ENCODE peak calls at places on chromosomes 12 and 14, in five cellular contexts. One of them, this sample, is unnamed.

GRCh38 chr12:113261847-113262470 is 40.7 kb downstream of the TPCN1 start:
- DNase-seq in right lobe of liver: no peak
- DNase-seq in cardiac fibroblast: no peak
- DNase-seq in stomach: no peak
- DNase-seq in HCT116: no peak
- DNase-seq in this sample: no peak

GRCh38 chr14:105151838-105152793 is 16.5 kb downstream of the JAG2 start:
- DNase-seq in cardiac fibroblast: no peak
- DNase-seq in HCT116: no peak
- DNase-seq in stomach: no peak
- DNase-seq in right lobe of liver: no peak
- DNase-seq in this sample: no peak

GRCh38 chr14:95993768-95994592 is 45.2 kb upstream of the C14orf132 start:
- DNase-seq in cardiac fibroblast: peak
- DNase-seq in HCT116: peak
- DNase-seq in right lobe of liver: no peak
- DNase-seq in stomach: no peak
- DNase-seq in this sample: no peak

GRCh38 chr12:122807651-122808050 is 27.6 kb upstream of the HIP1R start:
- DNase-seq in HCT116: no peak
- DNase-seq in cardiac fibroblast: no peak
- DNase-seq in right lobe of liver: no peak
- DNase-seq in stomach: no peak
- DNase-seq in this sample: no peak

GRCh38 chr12:46556105-46556559 is 183.6 kb upstream of the SLC38A2 start:
- DNase-seq in cardiac fibroblast: peak
- DNase-seq in HCT116: peak
- DNase-seq in stomach: no peak
- DNase-seq in right lobe of liver: no peak
- DNase-seq in this sample: no peak

GRCh38 chr14:97315790-97316189 is 518.6 kb downstream of the VRK1 start:
- DNase-seq in right lobe of liver: no peak
- DNase-seq in cardiac fibroblast: no peak
- DNase-seq in HCT116: no peak
- DNase-seq in stomach: no peak
- DNase-seq in this sample: no peak

GRCh38 chr14:41505491-41505890 is 101.2 kb upstream of the LRFN5 start:
- DNase-seq in HCT116: no peak
- DNase-seq in cardiac fibroblast: no peak
- DNase-seq in right lobe of liver: no peak
- DNase-seq in stomach: no peak
- DNase-seq in this sample: no peak

GRCh38 chr14:89284368-89285058 is 132.5 kb downstream of the FOXN3 start:
- DNase-seq in HCT116: no peak
- DNase-seq in cardiac fibroblast: no peak
- DNase-seq in stomach: peak
- DNase-seq in right lobe of liver: no peak
- DNase-seq in this sample: no peak

GRCh38 chr14:82951171-82951570 is 1417.5 kb upstream of the SEL1L start:
- DNase-seq in HCT116: no peak
- DNase-seq in right lobe of liver: no peak
- DNase-seq in stomach: no peak
- DNase-seq in cardiac fibroblast: no peak
- DNase-seq in this sample: no peak

GRCh38 chr12:47458273-47458672 is 247.6 kb downstream of the RPAP3 start:
- DNase-seq in stomach: no peak
- DNase-seq in right lobe of liver: no peak
- DNase-seq in HCT116: peak
- DNase-seq in cardiac fibroblast: peak
- DNase-seq in this sample: no peak

GRCh38 chr12:80230068-80230467 is 130.7 kb downstream of the OTOGL start:
- DNase-seq in stomach: no peak
- DNase-seq in HCT116: peak
- DNase-seq in cardiac fibroblast: no peak
- DNase-seq in right lobe of liver: no peak
- DNase-seq in this sample: no peak
- TF ChIP-seq CTCF in stomach: no peak
- TF ChIP-seq CTCF in HCT116: no peak
- TF ChIP-seq CTCF in cardiac fibroblast: no peak
- TF ChIP-seq CTCF in right lobe of liver: no peak
- TF ChIP-seq CTCF in this sample: no peak

DNA sequence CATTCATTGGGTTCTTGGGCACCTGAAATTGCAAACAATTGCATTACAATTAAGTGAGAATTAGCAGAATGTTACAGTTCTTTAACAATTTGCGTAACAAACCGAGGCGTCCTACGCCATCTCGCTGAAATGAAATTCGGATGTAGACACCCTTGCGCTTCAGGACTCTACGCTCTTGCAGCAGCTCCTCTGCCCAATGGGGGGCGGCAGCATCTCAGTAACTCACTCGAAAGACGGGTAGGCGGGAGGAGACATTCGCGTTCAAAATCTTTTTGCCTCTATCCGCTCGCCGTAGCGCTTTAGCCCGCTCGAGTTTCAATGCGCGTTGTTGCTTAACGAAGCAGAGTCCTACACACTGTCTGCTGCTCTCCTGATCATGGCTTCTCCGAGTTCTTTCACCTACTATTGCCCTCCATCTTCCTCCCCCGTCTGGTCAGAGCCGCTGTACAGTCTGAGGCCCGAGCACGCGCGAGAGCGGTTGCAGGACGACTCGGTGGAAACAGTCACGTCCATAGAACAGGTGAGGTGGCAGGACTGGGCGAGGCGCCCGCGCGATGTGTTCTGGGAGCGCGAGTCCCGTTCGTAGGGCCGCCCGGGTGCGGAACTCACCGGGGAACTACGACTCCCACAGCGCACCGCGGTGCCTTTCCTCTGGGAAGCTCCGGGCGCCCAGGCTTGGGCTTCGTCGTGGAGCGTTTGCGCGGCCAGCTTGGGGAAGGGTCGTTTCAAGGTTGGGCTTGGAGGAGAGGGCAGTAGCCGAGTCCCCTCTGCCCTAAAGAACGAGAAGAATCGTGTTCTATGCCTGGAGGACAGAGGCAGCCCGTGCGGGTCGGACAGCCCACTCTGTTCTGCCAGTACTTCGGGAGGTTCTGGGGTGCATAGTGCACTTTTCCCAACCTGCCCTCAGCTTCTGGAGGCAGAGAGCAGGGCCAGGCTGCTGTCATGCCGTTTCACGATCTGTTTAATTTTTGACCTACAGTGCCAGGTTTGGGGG is at the start of gene FNTB:
- DNase-seq in right lobe of liver: peak
- DNase-seq in cardiac fibroblast: peak
- DNase-seq in HCT116: peak
- DNase-seq in stomach: peak
- DNase-seq in this sample: peak
- TF ChIP-seq CTCF in right lobe of liver: peak
- TF ChIP-seq CTCF in cardiac fibroblast: peak
- TF ChIP-seq CTCF in HCT116: peak
- TF ChIP-seq CTCF in stomach: peak
- TF ChIP-seq CTCF in this sample: no peak

GRCh38 chr12:118853634-118854033 is 127.7 kb upstream of the SRRM4 start:
- DNase-seq in right lobe of liver: no peak
- DNase-seq in cardiac fibroblast: peak
- DNase-seq in HCT116: no peak
- DNase-seq in stomach: no peak
- DNase-seq in this sample: no peak
- TF ChIP-seq CTCF in right lobe of liver: peak
- TF ChIP-seq CTCF in cardiac fibroblast: no peak
- TF ChIP-seq CTCF in HCT116: no peak
- TF ChIP-seq CTCF in stomach: peak
- TF ChIP-seq CTCF in this sample: no peak

GRCh38 chr14:34498684-34499412 is 36.8 kb upstream of the SPTSSA start:
- DNase-seq in HCT116: peak
- DNase-seq in right lobe of liver: no peak
- DNase-seq in stomach: peak
- DNase-seq in cardiac fibroblast: peak
- DNase-seq in this sample: no peak
- TF ChIP-seq CTCF in HCT116: peak
- TF ChIP-seq CTCF in right lobe of liver: peak
- TF ChIP-seq CTCF in stomach: peak
- TF ChIP-seq CTCF in cardiac fibroblast: peak
- TF ChIP-seq CTCF in this sample: no peak

DNA sequence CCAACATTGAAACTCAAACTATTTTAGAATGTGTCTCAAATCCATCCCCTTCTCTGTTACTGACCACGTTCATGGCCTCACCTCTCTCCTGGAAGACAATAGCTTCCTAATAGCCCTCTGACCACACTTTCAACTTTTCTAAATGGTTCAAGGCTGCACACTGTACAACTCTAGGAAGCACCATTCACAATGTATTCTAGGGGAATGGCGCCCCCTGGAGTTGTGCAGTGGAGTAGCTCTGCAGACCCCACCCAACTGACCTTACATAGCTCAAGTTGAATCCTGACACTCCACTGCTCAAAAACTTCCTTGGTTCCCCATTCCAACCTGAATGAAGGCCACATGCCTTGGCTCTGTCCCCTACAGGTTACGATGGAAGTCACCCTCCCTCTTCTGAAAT is 77.6 kb downstream of the GAS2L3 start:
- DNase-seq in right lobe of liver: no peak
- DNase-seq in HCT116: no peak
- DNase-seq in stomach: no peak
- DNase-seq in cardiac fibroblast: no peak
- DNase-seq in this sample: no peak
- TF ChIP-seq CTCF in right lobe of liver: no peak
- TF ChIP-seq CTCF in HCT116: no peak
- TF ChIP-seq CTCF in stomach: no peak
- TF ChIP-seq CTCF in cardiac fibroblast: no peak
- TF ChIP-seq CTCF in this sample: peak

This sample was measured in mesothelial cell of epicardium.